ENCODE peak calls at places on chromosomes 16 and 17, in four cellular contexts. One of them, this sample, is unnamed.

GRCh38 chr16:69601250-69601649 is 35.5 kb downstream of the NFAT5 start:
- DNase-seq in GM12878: no peak
- DNase-seq in HL-60: no peak
- DNase-seq in K562: no peak
- DNase-seq in this sample: no peak

GRCh38 chr16:82011199-82011641 is at the start of gene SDR42E1:
- DNase-seq in GM12878: peak
- DNase-seq in HL-60: no peak
- DNase-seq in K562: peak
- DNase-seq in this sample: peak

GRCh38 chr17:57524790-57525543 is 220.1 kb downstream of the CCDC182 start:
- DNase-seq in GM12878: no peak
- DNase-seq in HL-60: no peak
- DNase-seq in K562: no peak
- DNase-seq in this sample: no peak

GRCh38 chr17:72587773-72588511 is 467.1 kb downstream of the SOX9 start:
- DNase-seq in GM12878: no peak
- DNase-seq in HL-60: peak
- DNase-seq in K562: no peak
- DNase-seq in this sample: no peak

GRCh38 chr17:57544381-57544780 is 200.7 kb downstream of the CCDC182 start:
- DNase-seq in GM12878: no peak
- DNase-seq in HL-60: no peak
- DNase-seq in K562: no peak
- DNase-seq in this sample: no peak

GRCh38 chr17:5203908-5204294 is 12.2 kb upstream of the ZNF594 start:
- DNase-seq in GM12878: no peak
- DNase-seq in HL-60: no peak
- DNase-seq in K562: no peak
- DNase-seq in this sample: no peak

GRCh38 chr16:57304169-57305061 is 19.9 kb upstream of the PLLP start:
- DNase-seq in GM12878: peak
- DNase-seq in HL-60: no peak
- DNase-seq in K562: no peak
- DNase-seq in this sample: no peak

GRCh38 chr17:73498854-73499597 is 145.2 kb downstream of the SDK2 start:
- DNase-seq in GM12878: no peak
- DNase-seq in HL-60: no peak
- DNase-seq in K562: no peak
- DNase-seq in this sample: no peak

GRCh38 chr16:57988929-57989328 is 11.5 kb downstream of the ZNF319 start:
- DNase-seq in GM12878: no peak
- DNase-seq in HL-60: no peak
- DNase-seq in K562: no peak
- DNase-seq in this sample: no peak

GRCh38 chr16:23587726-23588125 is 8.4 kb downstream of the NDUFAB1 start:
- DNase-seq in GM12878: no peak
- DNase-seq in HL-60: no peak
- DNase-seq in K562: no peak
- DNase-seq in this sample: no peak

GRCh38 chr17:49456172-49456965 is 38.7 kb upstream of the NGFR start:
- DNase-seq in GM12878: no peak
- DNase-seq in HL-60: no peak
- DNase-seq in K562: no peak
- DNase-seq in this sample: no peak

GRCh38 chr16:27729516-27730304 is 179.8 kb downstream of the KATNIP start:
- DNase-seq in GM12878: no peak
- DNase-seq in HL-60: peak
- DNase-seq in K562: no peak
- DNase-seq in this sample: no peak

GRCh38 chr17:82858376-82859126 is 18.7 kb upstream of the ZNF750 start:
- DNase-seq in GM12878: no peak
- DNase-seq in HL-60: no peak
- DNase-seq in K562: no peak
- DNase-seq in this sample: no peak

GRCh38 chr16:24801761-24802302 is 43.9 kb upstream of the SLC5A11 start:
- DNase-seq in GM12878: no peak
- DNase-seq in HL-60: no peak
- DNase-seq in K562: no peak
- DNase-seq in this sample: no peak

GRCh38 chr16:86214326-86215232 is 295.7 kb upstream of the FOXF1 start:
- DNase-seq in GM12878: no peak
- DNase-seq in HL-60: no peak
- DNase-seq in K562: no peak
- DNase-seq in this sample: no peak

GRCh38 chr16:27197004-27197403 is 6.3 kb upstream of the KDM8 start:
- DNase-seq in GM12878: no peak
- DNase-seq in HL-60: no peak
- DNase-seq in K562: no peak
- DNase-seq in this sample: no peak

GRCh38 chr17:49748791-49749190 is 15.1 kb downstream of the FAM117A start:
- DNase-seq in GM12878: peak
- DNase-seq in HL-60: no peak
- DNase-seq in K562: no peak
- DNase-seq in this sample: peak

GRCh38 chr17:64147110-64148016 is 17.4 kb upstream of the ERN1 start:
- DNase-seq in GM12878: no peak
- DNase-seq in HL-60: peak
- DNase-seq in K562: no peak
- DNase-seq in this sample: no peak

GRCh38 chr17:13582776-13583414 is 18.8 kb downstream of the HS3ST3A1 start:
- DNase-seq in GM12878: no peak
- DNase-seq in HL-60: no peak
- DNase-seq in K562: no peak
- DNase-seq in this sample: no peak

GRCh38 chr16:6863135-6863534 is 469.5 kb upstream of the RBFOX1 start:
- DNase-seq in GM12878: no peak
- DNase-seq in HL-60: no peak
- DNase-seq in K562: no peak
- DNase-seq in this sample: no peak

GRCh38 chr17:74213897-74214386 is 571 bp downstream of the TTYH2 start:
- DNase-seq in GM12878: no peak
- DNase-seq in HL-60: peak
- DNase-seq in K562: no peak
- DNase-seq in this sample: no peak

DNA sequence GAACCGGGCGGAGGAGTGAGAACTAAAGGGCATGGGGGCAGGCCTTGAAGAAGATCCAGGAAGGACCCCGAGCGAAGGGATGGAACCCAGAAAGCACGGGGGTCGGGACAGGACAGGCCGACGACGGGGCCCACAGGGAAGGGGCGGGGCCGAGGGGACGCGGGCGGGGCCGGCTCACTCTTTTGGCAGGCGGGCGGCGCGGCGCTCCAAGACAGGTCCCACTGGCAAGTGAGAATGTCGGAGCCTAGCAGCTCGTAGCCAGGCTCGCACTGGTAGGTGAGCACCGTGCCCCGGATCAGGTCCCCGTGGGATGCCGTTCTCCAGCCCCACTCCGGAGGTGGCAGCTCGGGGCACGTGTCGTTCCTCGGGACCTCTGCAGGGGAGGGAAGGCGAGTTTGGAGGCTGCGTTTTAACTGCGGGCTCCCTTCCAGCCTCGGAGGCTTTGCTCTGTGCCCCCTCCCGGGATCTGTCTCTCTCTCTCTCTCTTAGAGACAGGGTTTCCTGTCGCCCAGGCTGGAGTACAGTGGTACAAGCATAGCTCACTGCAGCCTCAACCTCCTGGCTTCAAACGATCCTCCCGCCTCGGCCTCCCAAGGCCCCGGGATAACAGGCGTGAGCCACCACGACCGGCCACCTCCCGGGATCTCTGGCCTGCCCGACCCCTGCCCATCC is 13.7 kb upstream of the CDIPT start:
- DNase-seq in GM12878: no peak
- DNase-seq in HL-60: no peak
- DNase-seq in K562: peak
- DNase-seq in this sample: no peak
- TF ChIP-seq SPI1 in GM12878: no peak
- TF ChIP-seq SPI1 in HL-60: no peak
- TF ChIP-seq SPI1 in K562: no peak
- TF ChIP-seq SPI1 in this sample: no peak

DNA sequence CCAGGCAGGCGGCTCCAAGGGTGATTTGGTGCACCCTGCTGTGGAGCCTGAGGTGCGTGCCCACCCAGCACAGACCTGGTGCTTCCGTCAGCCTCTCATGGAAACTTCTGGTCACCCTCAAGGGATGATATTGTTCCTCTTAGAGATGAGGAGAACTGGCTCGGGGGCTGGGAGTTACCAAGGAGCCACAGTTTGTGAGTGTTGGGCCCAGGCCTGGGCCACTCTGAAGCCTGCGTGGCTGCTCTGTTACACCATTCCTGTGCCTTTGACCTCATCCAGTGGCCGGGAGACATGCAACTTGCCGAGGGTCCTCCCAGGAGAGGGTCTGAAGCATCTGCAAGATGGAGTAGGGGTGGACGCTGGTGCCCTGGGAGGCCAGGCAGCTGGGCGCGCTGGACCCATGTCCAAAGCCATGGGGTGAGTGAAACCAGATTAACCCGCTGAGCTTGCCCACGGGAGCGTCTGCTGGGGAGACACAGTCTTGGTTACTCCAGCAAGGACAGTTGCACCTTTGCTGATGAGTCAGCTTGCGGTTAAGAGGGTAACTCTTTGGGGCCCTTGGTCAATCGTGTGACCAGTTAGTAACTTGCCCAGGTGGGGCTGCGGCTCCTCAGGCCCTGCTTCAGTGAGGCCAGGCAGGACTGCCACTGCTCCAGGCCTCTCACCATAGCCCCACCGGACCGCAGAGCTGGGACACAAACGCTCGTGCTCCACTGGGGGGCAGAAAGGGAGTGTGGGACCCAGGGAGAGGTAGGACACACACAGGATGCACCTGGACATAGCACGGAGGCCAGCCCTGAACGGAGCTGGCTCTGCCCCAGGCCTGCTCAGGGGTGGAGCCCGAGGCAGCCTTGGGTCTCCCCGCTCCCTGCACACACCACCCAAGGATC is 7.5 kb downstream of the C16orf90 start:
- DNase-seq in GM12878: no peak
- DNase-seq in HL-60: no peak
- DNase-seq in K562: no peak
- DNase-seq in this sample: no peak
- TF ChIP-seq POLR2AphosphoS5 in GM12878: no peak
- TF ChIP-seq POLR2AphosphoS5 in HL-60: no peak
- TF ChIP-seq POLR2AphosphoS5 in K562: no peak
- TF ChIP-seq POLR2AphosphoS5 in this sample: no peak

DNA sequence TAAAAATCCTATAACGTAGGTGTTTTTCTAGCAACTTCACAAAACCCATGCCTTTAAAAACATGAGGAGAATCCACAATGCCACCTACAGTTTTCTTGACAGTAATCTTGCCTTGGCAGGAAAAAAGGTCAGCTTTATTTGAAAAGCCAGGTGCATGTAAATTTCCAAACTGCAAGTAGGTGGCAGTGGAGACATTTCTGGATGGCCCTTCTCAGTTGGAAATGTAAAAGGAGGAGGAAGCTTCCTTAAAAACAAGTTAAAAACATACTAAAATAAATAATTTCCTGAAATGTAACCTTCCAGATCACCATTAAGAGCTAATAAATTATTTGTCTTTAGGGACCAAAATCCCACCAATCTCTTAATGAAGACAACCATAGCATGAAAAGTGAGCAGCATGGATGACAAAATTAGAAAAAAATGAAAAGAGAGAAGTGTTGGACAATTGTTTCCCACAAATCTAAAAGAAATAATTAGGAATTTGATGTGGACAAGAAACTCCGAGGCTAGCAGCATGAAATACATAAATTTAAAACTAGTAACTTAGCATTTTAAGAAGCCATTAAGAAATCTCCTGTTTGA is 152.2 kb downstream of the SNX11 start:
- DNase-seq in GM12878: no peak
- DNase-seq in HL-60: peak
- DNase-seq in K562: peak
- DNase-seq in this sample: no peak
- TF ChIP-seq SPI1 in GM12878: no peak
- TF ChIP-seq SPI1 in HL-60: no peak
- TF ChIP-seq SPI1 in K562: no peak
- TF ChIP-seq SPI1 in this sample: no peak

DNA sequence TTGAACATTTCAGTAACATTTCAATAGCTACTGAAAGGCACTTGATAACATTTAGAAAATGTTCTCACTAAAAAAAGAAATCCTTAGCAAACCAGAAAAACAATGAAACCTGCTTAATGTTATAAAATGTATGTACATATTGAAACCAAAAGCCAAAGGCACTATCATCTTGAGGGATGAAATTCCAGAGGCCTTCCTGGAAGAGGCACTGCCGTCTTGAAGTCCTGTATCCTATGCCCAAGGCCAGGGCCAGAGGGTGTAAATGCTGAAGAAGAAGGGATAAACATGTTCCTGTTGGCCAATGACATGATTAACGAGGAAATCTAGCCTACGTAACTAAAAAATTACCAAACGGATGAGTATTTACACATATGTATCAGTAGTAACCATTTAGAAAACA is 57.0 kb upstream of the DNAH17 start:
- DNase-seq in GM12878: no peak
- DNase-seq in HL-60: no peak
- DNase-seq in K562: no peak
- DNase-seq in this sample: no peak
- TF ChIP-seq POLR2AphosphoS5 in GM12878: no peak
- TF ChIP-seq POLR2AphosphoS5 in HL-60: no peak
- TF ChIP-seq POLR2AphosphoS5 in K562: no peak
- TF ChIP-seq POLR2AphosphoS5 in this sample: no peak

DNA sequence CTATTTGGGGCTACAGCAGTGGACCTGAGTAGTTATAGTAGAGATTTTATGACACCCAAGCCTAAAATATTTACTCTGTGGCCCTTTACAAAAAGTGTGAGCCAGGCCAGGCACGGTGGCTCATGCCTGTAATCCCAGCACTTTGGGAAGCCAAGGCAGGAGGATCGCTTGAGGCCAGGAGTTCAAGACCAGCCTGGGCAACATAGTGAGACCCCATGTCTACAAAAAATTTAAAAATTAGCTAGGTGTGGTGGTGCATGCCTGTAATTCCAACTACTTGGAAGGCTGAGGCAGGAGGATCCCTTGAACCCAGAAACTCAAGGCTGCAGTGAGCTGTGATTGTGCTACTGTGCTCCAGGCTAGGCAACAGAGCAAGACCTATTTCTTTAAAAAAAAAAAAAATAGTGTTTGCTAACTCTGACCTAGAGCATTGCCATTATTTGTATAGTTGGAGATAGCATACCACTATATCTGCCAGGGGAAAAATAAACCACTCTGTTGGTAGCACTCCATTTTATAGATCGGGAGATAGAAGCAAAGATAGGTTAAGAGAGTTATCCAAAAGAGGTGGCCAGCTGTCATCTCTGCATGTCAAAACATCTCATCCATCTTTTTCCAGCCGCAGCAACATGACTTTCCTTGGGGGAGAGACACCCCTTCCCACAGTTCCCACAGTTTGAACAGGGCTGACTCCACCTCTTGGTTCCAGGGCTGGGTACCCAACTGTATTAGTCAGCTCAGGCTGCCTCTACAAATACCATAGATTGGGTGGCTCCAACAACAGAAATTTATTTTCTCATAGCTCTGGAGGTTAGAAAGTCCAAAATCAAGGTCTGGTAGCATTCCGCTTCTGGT is 3.0 kb upstream of the ITPRIPL2 start:
- DNase-seq in GM12878: no peak
- DNase-seq in HL-60: no peak
- DNase-seq in K562: no peak
- DNase-seq in this sample: no peak
- TF ChIP-seq SPI1 in GM12878: no peak
- TF ChIP-seq SPI1 in HL-60: no peak
- TF ChIP-seq SPI1 in K562: no peak
- TF ChIP-seq SPI1 in this sample: no peak

GRCh38 chr16:30409125-30410060 is 2.0 kb downstream of the ZNF771 start:
- DNase-seq in GM12878: peak
- DNase-seq in HL-60: peak
- DNase-seq in K562: peak
- DNase-seq in this sample: peak
- TF ChIP-seq POLR2AphosphoS5 in GM12878: no peak
- TF ChIP-seq POLR2AphosphoS5 in HL-60: no peak
- TF ChIP-seq POLR2AphosphoS5 in K562: no peak
- TF ChIP-seq POLR2AphosphoS5 in this sample: no peak